ENCODE peak calls at places on chromosome 14, in six cellular contexts. S, X, H, Z, A and Q are unnamed samples.

GRCh38 chr14:36346052-36346451 is 25.6 kb upstream of the MBIP start:
- DNase-seq in S (no peak), X (no peak), H (no peak), Z (no peak), A (no peak), Q (no peak)

GRCh38 chr14:71720978-71721624 is 211.1 kb upstream of the RGS6 start:
- DNase-seq in S (peak), X (peak), H (peak), Z (peak), A (peak), Q (peak)

GRCh38 chr14:40074169-40074568 is 641.9 kb upstream of the FBXO33 start:
- DNase-seq in S (no peak), X (no peak), H (no peak), Z (no peak), A (no peak), Q (peak)

GRCh38 chr14:54001189-54001878 is 44.7 kb upstream of the BMP4 start:
- DNase-seq in S (no peak), X (peak), H (no peak), Z (no peak), A (no peak), Q (peak)

GRCh38 chr14:64788706-64789105 is 84.5 kb downstream of the PLEKHG3 start:
- DNase-seq in S (peak), X (no peak), H (no peak), Z (no peak), A (no peak), Q (no peak)

GRCh38 chr14:29654910-29655590 is 272.6 kb downstream of the PRKD1 start:
- DNase-seq in S (no peak), X (no peak), H (no peak), Z (no peak), A (no peak), Q (no peak)

GRCh38 chr14:96117101-96117897 is 78.1 kb downstream of the C14orf132 start:
- DNase-seq in S (no peak), X (no peak), H (no peak), Z (no peak), A (no peak), Q (no peak)

GRCh38 chr14:105974902-105975301 is 448.5 kb downstream of the TMEM121 start:
- DNase-seq in S (peak), X (peak), H (no peak), Z (peak), A (peak), Q (no peak)

GRCh38 chr14:68297871-68298468 is 478.4 kb downstream of the RAD51B start:
- DNase-seq in S (no peak), X (peak), H (no peak), Z (peak), A (no peak), Q (peak)

GRCh38 chr14:100703574-100704220 is 23.0 kb upstream of the DLK1 start:
- DNase-seq in S (no peak), X (no peak), H (no peak), Z (no peak), A (no peak), Q (no peak)

GRCh38 chr14:91872011-91872476 is 4.7 kb upstream of the TC2N start:
- DNase-seq in S (no peak), X (peak), H (peak), Z (no peak), A (no peak), Q (no peak)

GRCh38 chr14:53331247-53331646 is 178.1 kb upstream of the DDHD1 start:
- DNase-seq in S (no peak), X (no peak), H (no peak), Z (no peak), A (no peak), Q (no peak)

GRCh38 chr14:106459971-106460730 is 933.8 kb downstream of the TMEM121 start:
- DNase-seq in S (no peak), X (no peak), H (no peak), Z (no peak), A (peak), Q (peak)

GRCh38 chr14:103707329-103708263 is 7.7 kb downstream of the XRCC3 start:
- DNase-seq in S (no peak), X (no peak), H (no peak), Z (no peak), A (no peak), Q (no peak)

GRCh38 chr14:72688990-72689677 is 204.8 kb downstream of the DPF3 start:
- DNase-seq in S (no peak), X (no peak), H (no peak), Z (peak), A (no peak), Q (no peak)

GRCh38 chr14:94341654-94342333 is 18.7 kb upstream of the SERPINA6 start:
- DNase-seq in S (no peak), X (no peak), H (no peak), Z (no peak), A (no peak), Q (no peak)

GRCh38 chr14:106877527-106877926 is 1351.1 kb downstream of the TMEM121 start:
- DNase-seq in S (no peak), X (no peak), H (no peak), Z (no peak), A (no peak), Q (no peak)

GRCh38 chr14:100476012-100476822 is 111.0 kb downstream of the BEGAIN start:
- DNase-seq in S (peak), X (peak), H (no peak), Z (no peak), A (peak), Q (no peak)

GRCh38 chr14:54625158-54625557 is 58.2 kb downstream of the SAMD4A start:
- DNase-seq in S (no peak), X (no peak), H (no peak), Z (no peak), A (no peak), Q (no peak)

GRCh38 chr14:36069535-36069900 is 107.0 kb downstream of the PTCSC3 start:
- DNase-seq in S (peak), X (peak), H (no peak), Z (peak), A (peak), Q (peak)

GRCh38 chr14:80059041-80059440 is 152.3 kb downstream of the DIO2 start:
- DNase-seq in S (no peak), X (no peak), H (no peak), Z (no peak), A (no peak), Q (no peak)

GRCh38 chr14:69931960-69932359 is 52.7 kb downstream of the SMOC1 start:
- DNase-seq in S (no peak), X (no peak), H (no peak), Z (no peak), A (no peak), Q (no peak)

GRCh38 chr14:75249251-75249957 is 29.2 kb upstream of the FOS start:
- DNase-seq in S (no peak), X (no peak), H (peak), Z (no peak), A (peak), Q (no peak)

GRCh38 chr14:92960706-92961566 is 38.0 kb downstream of the CHGA start:
- DNase-seq in S (peak), X (no peak), H (no peak), Z (no peak), A (no peak), Q (no peak)

GRCh38 chr14:105315211-105315721 is 718 bp downstream of the PACS2 start:
- DNase-seq in S (peak), X (peak), H (no peak), Z (peak), A (no peak), Q (peak)

GRCh38 chr14:60506010-60506409 is 2.9 kb upstream of the SIX6 start:
- DNase-seq in S (no peak), X (no peak), H (no peak), Z (no peak), A (no peak), Q (no peak)

GRCh38 chr14:102777711-102778615 is 714 bp downstream of the TRAF3 start:
- DNase-seq in S (no peak), X (no peak), H (no peak), Z (no peak), A (peak), Q (no peak)

GRCh38 chr14:66395300-66395699 is 90.9 kb upstream of the CCDC196 start:
- DNase-seq in S (no peak), X (no peak), H (no peak), Z (no peak), A (no peak), Q (no peak)

GRCh38 chr14:104782086-104782822 is 13.3 kb downstream of the AKT1 start:
- DNase-seq in S (no peak), X (no peak), H (no peak), Z (no peak), A (no peak), Q (no peak)

GRCh38 chr14:70701610-70702009 is 59.9 kb downstream of the TTC9 start:
- DNase-seq in S (no peak), X (no peak), H (no peak), Z (no peak), A (no peak), Q (no peak)

GRCh38 chr14:105861985-105862465 is 335.6 kb downstream of the TMEM121 start:
- DNase-seq in S (no peak), X (no peak), H (peak), Z (no peak), A (no peak), Q (peak)

GRCh38 chr14:95515080-95515489 is 1.4 kb downstream of the SYNE3 start:
- DNase-seq in S (no peak), X (no peak), H (no peak), Z (no peak), A (no peak), Q (peak)

GRCh38 chr14:79051711-79052094 is 881.5 kb downstream of the NRXN3 start:
- DNase-seq in S (no peak), X (no peak), H (no peak), Z (no peak), A (no peak), Q (no peak)
- TF ChIP-seq ATF3 in S (no peak), X (no peak), H (no peak), Z (no peak), A (no peak), Q (no peak)

GRCh38 chr14:99256483-99256874 is 15.5 kb downstream of the BCL11B start:
- DNase-seq in S (no peak), X (no peak), H (no peak), Z (no peak), A (no peak), Q (no peak)

GRCh38 chr14:99257122-99257672 is 14.8 kb downstream of the BCL11B start:
- DNase-seq in S (no peak), X (no peak), H (no peak), Z (no peak), A (no peak), Q (no peak)

GRCh38 chr14:99258884-99259283 is 13.1 kb downstream of the BCL11B start:
- DNase-seq in S (no peak), X (no peak), H (no peak), Z (no peak), A (no peak), Q (no peak)

GRCh38 chr14:99258341-99258781 is 13.6 kb downstream of the BCL11B start:
- DNase-seq in S (no peak), X (no peak), H (no peak), Z (no peak), A (no peak), Q (peak)

GRCh38 chr14:99257673-99258221 is 14.2 kb downstream of the BCL11B start:
- DNase-seq in S (no peak), X (no peak), H (no peak), Z (no peak), A (no peak), Q (no peak)
- TF ChIP-seq ATF3 in S (no peak), X (no peak), H (no peak), Z (no peak), A (no peak), Q (no peak)

GRCh38 chr14:84162658-84163057 is 1367.3 kb upstream of the FLRT2 start:
- DNase-seq in S (no peak), X (no peak), H (no peak), Z (no peak), A (no peak), Q (no peak)
- TF ChIP-seq ATF3 in S (no peak), X (no peak), H (no peak), Z (no peak), A (no peak), Q (no peak)

DNA sequence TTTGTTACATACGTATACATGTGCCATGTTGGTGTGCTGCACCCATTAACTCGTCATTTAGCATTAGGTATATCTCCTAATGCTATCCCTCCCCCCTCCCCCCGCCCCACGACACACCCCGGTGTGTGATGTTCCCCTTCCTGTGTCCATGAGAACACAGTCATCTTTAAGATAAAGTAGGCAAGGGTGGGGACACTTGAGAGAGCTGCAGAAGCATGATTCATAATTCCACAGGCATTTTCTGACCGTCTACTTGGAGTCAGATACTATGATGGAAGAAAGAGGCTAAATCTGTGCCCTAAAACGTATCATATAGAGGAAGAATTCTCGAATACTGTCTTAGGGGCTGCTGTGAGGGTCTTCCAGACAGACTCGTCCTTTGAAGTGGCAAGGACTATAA is 145.9 kb upstream of the VASH1 start:
- DNase-seq in S (no peak), X (no peak), H (no peak), Z (no peak), A (no peak), Q (no peak)
- TF ChIP-seq ATF3 in S (no peak), X (no peak), H (no peak), Z (no peak), A (no peak), Q (no peak)

DNA sequence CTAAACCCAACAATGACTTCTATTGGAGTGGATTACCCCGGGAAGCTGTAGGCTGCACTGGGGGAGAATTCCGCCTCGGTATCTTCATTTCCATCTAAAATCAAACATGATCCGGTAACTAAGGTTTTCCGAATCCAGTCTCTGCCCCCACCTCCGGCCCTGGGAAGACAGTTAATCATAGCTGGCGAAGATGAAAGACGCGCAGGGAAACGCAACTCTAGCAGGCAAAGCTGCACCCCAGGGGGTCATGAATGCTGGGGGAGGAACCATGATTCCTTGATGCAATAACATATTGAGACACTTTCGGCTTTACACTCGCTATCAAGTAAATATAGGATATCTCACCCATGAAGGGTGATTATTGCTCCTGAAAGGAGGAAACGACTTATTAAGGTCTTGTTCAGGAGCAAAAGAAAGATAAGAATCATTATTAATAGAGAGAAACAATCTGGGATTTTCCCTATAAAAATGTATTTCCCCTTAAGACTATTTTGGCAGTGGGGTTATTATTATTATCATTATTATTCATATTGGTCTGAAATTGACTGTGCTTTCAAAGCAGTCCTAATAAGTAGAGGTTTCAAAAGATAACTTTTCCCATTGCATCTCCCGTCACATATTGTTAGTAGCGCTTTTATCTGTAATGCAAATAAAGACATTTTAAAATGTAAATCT is 614.9 kb downstream of the VRK1 start:
- DNase-seq in S (no peak), X (no peak), H (no peak), Z (peak), A (no peak), Q (peak)
- TF ChIP-seq ATF3 in S (no peak), X (no peak), H (no peak), Z (no peak), A (no peak), Q (no peak)

GRCh38 chr14:51525705-51526104 is 126.0 kb upstream of the FRMD6 start:
- DNase-seq in S (no peak), X (no peak), H (no peak), Z (no peak), A (no peak), Q (no peak)

GRCh38 chr14:51521764-51522163 is 129.9 kb upstream of the FRMD6 start:
- DNase-seq in S (no peak), X (no peak), H (no peak), Z (no peak), A (no peak), Q (no peak)

GRCh38 chr14:51529731-51530130 is 122.0 kb upstream of the FRMD6 start:
- DNase-seq in S (no peak), X (no peak), H (no peak), Z (no peak), A (no peak), Q (no peak)

GRCh38 chr14:51523243-51523642 is 128.5 kb upstream of the FRMD6 start:
- DNase-seq in S (no peak), X (no peak), H (no peak), Z (no peak), A (no peak), Q (no peak)

GRCh38 chr14:51527073-51527472 is 124.6 kb upstream of the FRMD6 start:
- DNase-seq in S (no peak), X (no peak), H (no peak), Z (no peak), A (no peak), Q (no peak)
- TF ChIP-seq ATF3 in S (no peak), X (no peak), H (no peak), Z (no peak), A (no peak), Q (no peak)

GRCh38 chr14:21056520-21057163 is 980 bp upstream of the RNASE8 start:
- DNase-seq in S (no peak), X (no peak), H (no peak), Z (no peak), A (no peak), Q (no peak)

GRCh38 chr14:21053184-21054122 is 4.2 kb upstream of the RNASE8 start:
- DNase-seq in S (no peak), X (peak), H (no peak), Z (no peak), A (no peak), Q (no peak)

GRCh38 chr14:21055473-21056117 is 2.0 kb upstream of the RNASE8 start:
- DNase-seq in S (no peak), X (peak), H (no peak), Z (no peak), A (no peak), Q (no peak)

GRCh38 chr14:21054768-21055145 is 2.9 kb upstream of the RNASE8 start:
- DNase-seq in S (no peak), X (no peak), H (no peak), Z (no peak), A (no peak), Q (no peak)

DNA sequence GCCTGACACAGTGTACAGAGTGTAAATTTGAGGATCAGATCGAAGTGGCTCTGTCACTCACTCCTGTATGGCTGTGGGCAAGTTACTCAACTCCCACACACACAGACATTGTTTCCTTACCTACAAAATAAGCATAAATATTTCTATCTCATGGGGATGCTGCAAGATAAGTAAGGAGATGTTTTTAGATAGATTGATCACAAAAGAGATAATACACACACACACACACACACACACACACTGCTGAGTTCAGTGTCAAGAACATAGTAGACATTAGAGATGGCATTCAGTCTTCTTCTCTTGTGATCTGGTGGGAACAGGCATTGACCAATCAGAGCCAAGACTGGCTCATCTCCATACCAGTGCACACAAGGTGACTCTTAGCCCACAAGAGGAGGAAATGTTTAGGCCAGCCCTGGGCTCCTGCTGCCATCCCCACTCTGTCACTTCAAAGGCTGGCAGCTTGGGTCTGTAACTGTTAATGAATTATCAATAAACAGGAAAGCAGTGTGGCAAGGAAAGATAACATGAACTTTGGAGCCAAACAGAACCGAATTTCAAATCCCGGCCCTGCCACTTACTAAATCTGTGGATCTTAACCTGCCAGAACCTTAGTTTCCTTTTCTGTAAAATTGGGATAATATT is 3.4 kb upstream of the RNASE8 start:
- DNase-seq in S (no peak), X (peak), H (no peak), Z (no peak), A (no peak), Q (no peak)
- TF ChIP-seq ATF3 in S (no peak), X (no peak), H (no peak), Z (no peak), A (no peak), Q (no peak)

GRCh38 chr14:88411039-88411438 is 25.6 kb downstream of the SPATA7 start:
- DNase-seq in S (no peak), X (peak), H (no peak), Z (peak), A (peak), Q (peak)
- TF ChIP-seq ATF3 in S (no peak), X (no peak), H (no peak), Z (no peak), A (no peak), Q (no peak)

DNA sequence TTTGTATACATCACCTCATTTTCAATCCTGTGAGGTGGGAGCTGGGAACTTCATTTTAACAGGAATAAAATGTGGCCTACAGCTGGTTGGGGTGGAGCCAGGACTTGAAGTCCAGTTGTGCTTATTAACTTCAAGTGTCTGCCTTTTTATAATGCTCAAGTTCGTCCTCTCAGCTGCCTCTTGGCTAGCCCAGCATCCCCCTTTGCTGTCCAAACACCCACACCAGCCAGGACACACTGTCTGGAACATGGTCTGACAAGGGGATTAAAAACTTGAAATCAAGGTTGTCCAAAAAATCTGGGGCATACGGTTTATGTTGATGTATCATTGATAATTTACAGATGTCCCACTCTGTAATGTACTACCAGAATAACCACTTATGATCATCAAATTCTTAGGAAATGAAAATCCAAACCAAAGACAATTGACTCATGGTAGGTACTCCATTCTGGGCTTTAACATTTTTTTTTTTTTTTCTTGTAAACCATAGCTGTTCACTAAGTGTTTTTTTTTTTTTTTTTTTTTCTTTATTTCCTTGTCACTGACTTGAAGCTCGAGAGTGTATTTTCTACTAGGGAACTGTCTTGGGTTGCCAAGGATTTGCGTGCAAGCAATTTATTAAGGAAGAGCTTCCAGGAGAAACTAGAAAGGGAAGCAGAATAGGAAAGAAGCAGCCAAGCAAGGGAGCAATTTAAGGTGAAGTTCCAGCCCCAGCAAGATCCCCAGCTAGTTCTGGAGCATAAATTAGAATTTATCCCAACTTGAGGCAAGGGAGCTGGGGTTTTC is 252.2 kb downstream of the EFCAB11 start:
- DNase-seq in S (no peak), X (no peak), H (no peak), Z (no peak), A (no peak), Q (no peak)
- TF ChIP-seq ATF3 in S (no peak), X (no peak), H (no peak), Z (no peak), A (no peak), Q (no peak)